ENCODE peak calls at places on chromosomes 12 and 14, in six cellular contexts. One of them, this sample, is unnamed.

GRCh38 chr12:75781532-75782046 is 250.0 kb downstream of the PHLDA1 start:
- DNase-seq in ascending aorta: no peak
- DNase-seq in endothelial cell of umbilical vein: peak; percentile 94
- DNase-seq in astrocyte of the spinal cord: peak; percentile 27
- DNase-seq in HL-60: no peak
- DNase-seq in AG09309: no peak
- DNase-seq in this sample: peak; percentile 92

GRCh38 chr14:54486685-54487084 is 2.1 kb downstream of the GMFB start:
- DNase-seq in ascending aorta: no peak
- DNase-seq in endothelial cell of umbilical vein: no peak
- DNase-seq in astrocyte of the spinal cord: no peak
- DNase-seq in HL-60: no peak
- DNase-seq in AG09309: no peak
- DNase-seq in this sample: peak; percentile 37

GRCh38 chr14:22796087-22796707 is 19.0 kb downstream of the SLC7A7 start:
- DNase-seq in ascending aorta: no peak
- DNase-seq in endothelial cell of umbilical vein: no peak
- DNase-seq in astrocyte of the spinal cord: no peak
- DNase-seq in HL-60: no peak
- DNase-seq in AG09309: no peak
- DNase-seq in this sample: peak; percentile 30

GRCh38 chr14:79699206-79699605 is 512.1 kb downstream of the DIO2 start:
- DNase-seq in ascending aorta: no peak
- DNase-seq in endothelial cell of umbilical vein: no peak
- DNase-seq in astrocyte of the spinal cord: no peak
- DNase-seq in HL-60: no peak
- DNase-seq in AG09309: no peak
- DNase-seq in this sample: no peak

GRCh38 chr12:14691560-14691959 is 4.8 kb downstream of the GUCY2C start:
- DNase-seq in ascending aorta: peak; percentile 34
- DNase-seq in endothelial cell of umbilical vein: no peak
- DNase-seq in astrocyte of the spinal cord: no peak
- DNase-seq in HL-60: peak; percentile 17
- DNase-seq in AG09309: no peak
- DNase-seq in this sample: no peak

GRCh38 chr12:71546322-71546861 is 106.8 kb downstream of the LGR5 start:
- DNase-seq in ascending aorta: no peak
- DNase-seq in endothelial cell of umbilical vein: no peak
- DNase-seq in astrocyte of the spinal cord: no peak
- DNase-seq in HL-60: no peak
- DNase-seq in AG09309: no peak
- DNase-seq in this sample: no peak

GRCh38 chr12:122022393-122023338 is 982 bp downstream of the BCL7A start:
- DNase-seq in ascending aorta: no peak
- DNase-seq in endothelial cell of umbilical vein: no peak
- DNase-seq in astrocyte of the spinal cord: peak; percentile 29
- DNase-seq in HL-60: no peak
- DNase-seq in AG09309: no peak
- DNase-seq in this sample: peak; percentile 33

GRCh38 chr12:93429448-93429847 is 12.3 kb downstream of the UBE2N start:
- DNase-seq in ascending aorta: no peak
- DNase-seq in endothelial cell of umbilical vein: no peak
- DNase-seq in astrocyte of the spinal cord: no peak
- DNase-seq in HL-60: no peak
- DNase-seq in AG09309: no peak
- DNase-seq in this sample: peak; percentile 63

GRCh38 chr12:49692851-49693250 is 14.4 kb downstream of the FMNL3 start:
- DNase-seq in ascending aorta: no peak
- DNase-seq in endothelial cell of umbilical vein: no peak
- DNase-seq in astrocyte of the spinal cord: no peak
- DNase-seq in HL-60: no peak
- DNase-seq in AG09309: no peak
- DNase-seq in this sample: no peak

GRCh38 chr12:112134731-112135130 is 9.4 kb downstream of the TRAFD1 start:
- DNase-seq in ascending aorta: no peak
- DNase-seq in endothelial cell of umbilical vein: no peak
- DNase-seq in astrocyte of the spinal cord: no peak
- DNase-seq in HL-60: no peak
- DNase-seq in AG09309: no peak
- DNase-seq in this sample: no peak

GRCh38 chr14:69351385-69351784 is 46.7 kb downstream of the ERH start:
- DNase-seq in ascending aorta: no peak
- DNase-seq in endothelial cell of umbilical vein: no peak
- DNase-seq in astrocyte of the spinal cord: no peak
- DNase-seq in HL-60: no peak
- DNase-seq in AG09309: no peak
- DNase-seq in this sample: peak; percentile 12

GRCh38 chr14:64828096-64828495 is 51.6 kb downstream of the SPTB start:
- DNase-seq in ascending aorta: no peak
- DNase-seq in endothelial cell of umbilical vein: no peak
- DNase-seq in astrocyte of the spinal cord: no peak
- DNase-seq in HL-60: no peak
- DNase-seq in AG09309: no peak
- DNase-seq in this sample: no peak

GRCh38 chr12:106648736-106649135 is 65.9 kb downstream of the RFX4 start:
- DNase-seq in ascending aorta: no peak
- DNase-seq in endothelial cell of umbilical vein: no peak
- DNase-seq in astrocyte of the spinal cord: no peak
- DNase-seq in HL-60: no peak
- DNase-seq in AG09309: no peak
- DNase-seq in this sample: peak; percentile 25

GRCh38 chr14:61511558-61511924 is 183.8 kb upstream of the HIF1A start:
- DNase-seq in ascending aorta: no peak
- DNase-seq in endothelial cell of umbilical vein: peak; percentile 21
- DNase-seq in astrocyte of the spinal cord: no peak
- DNase-seq in HL-60: no peak
- DNase-seq in AG09309: no peak
- DNase-seq in this sample: peak; percentile 41

GRCh38 chr12:79299447-79300198 is 391.1 kb downstream of the PAWR start:
- DNase-seq in ascending aorta: no peak
- DNase-seq in endothelial cell of umbilical vein: no peak
- DNase-seq in astrocyte of the spinal cord: no peak
- DNase-seq in HL-60: no peak
- DNase-seq in AG09309: no peak
- DNase-seq in this sample: no peak

GRCh38 chr14:68797180-68797670 is 4.4 kb upstream of the ZFP36L1 start:
- DNase-seq in ascending aorta: no peak
- DNase-seq in endothelial cell of umbilical vein: no peak
- DNase-seq in astrocyte of the spinal cord: no peak
- DNase-seq in HL-60: no peak
- DNase-seq in AG09309: no peak
- DNase-seq in this sample: no peak

GRCh38 chr12:117344716-117345115 is 16.7 kb downstream of the NOS1 start:
- DNase-seq in ascending aorta: no peak
- DNase-seq in endothelial cell of umbilical vein: no peak
- DNase-seq in astrocyte of the spinal cord: no peak
- DNase-seq in HL-60: no peak
- DNase-seq in AG09309: no peak
- DNase-seq in this sample: peak; percentile 64

GRCh38 chr14:102005336-102005735 is 41.0 kb downstream of the DYNC1H1 start:
- DNase-seq in ascending aorta: no peak
- DNase-seq in endothelial cell of umbilical vein: no peak
- DNase-seq in astrocyte of the spinal cord: no peak
- DNase-seq in HL-60: no peak
- DNase-seq in AG09309: no peak
- DNase-seq in this sample: no peak

GRCh38 chr12:2306686-2307249 is 254.0 kb downstream of the CACNA1C start:
- DNase-seq in ascending aorta: no peak
- DNase-seq in endothelial cell of umbilical vein: no peak
- DNase-seq in astrocyte of the spinal cord: no peak
- DNase-seq in HL-60: no peak
- DNase-seq in AG09309: no peak
- DNase-seq in this sample: no peak

GRCh38 chr12:95532851-95533250 is 18.4 kb downstream of the USP44 start:
- DNase-seq in ascending aorta: no peak
- DNase-seq in endothelial cell of umbilical vein: no peak
- DNase-seq in astrocyte of the spinal cord: peak; percentile 42
- DNase-seq in HL-60: no peak
- DNase-seq in AG09309: peak; percentile 27
- DNase-seq in this sample: peak; percentile 69

GRCh38 chr14:104304451-104305351 is 166.3 kb downstream of the KIF26A start:
- DNase-seq in ascending aorta: no peak
- DNase-seq in endothelial cell of umbilical vein: no peak
- DNase-seq in astrocyte of the spinal cord: no peak
- DNase-seq in HL-60: no peak
- DNase-seq in AG09309: no peak
- DNase-seq in this sample: no peak

GRCh38 chr12:96258451-96258933 is 64.3 kb downstream of the ELK3 start:
- DNase-seq in ascending aorta: no peak
- DNase-seq in endothelial cell of umbilical vein: peak; percentile 70
- DNase-seq in astrocyte of the spinal cord: peak; percentile 91
- DNase-seq in HL-60: no peak
- DNase-seq in AG09309: peak; percentile 55
- DNase-seq in this sample: no peak

GRCh38 chr14:37311233-37311632 is 113.5 kb downstream of the MIPOL1 start:
- DNase-seq in ascending aorta: no peak
- DNase-seq in endothelial cell of umbilical vein: no peak
- DNase-seq in astrocyte of the spinal cord: no peak
- DNase-seq in HL-60: no peak
- DNase-seq in AG09309: no peak
- DNase-seq in this sample: no peak

GRCh38 chr14:55446833-55447232 is 6.4 kb upstream of the TBPL2 start:
- DNase-seq in ascending aorta: no peak
- DNase-seq in endothelial cell of umbilical vein: peak; percentile 55
- DNase-seq in astrocyte of the spinal cord: peak; percentile 86
- DNase-seq in HL-60: no peak
- DNase-seq in AG09309: peak; percentile 67
- DNase-seq in this sample: peak; percentile 84

GRCh38 chr12:84561362-84561761 is 351.2 kb downstream of the SLC6A15 start:
- DNase-seq in ascending aorta: no peak
- DNase-seq in endothelial cell of umbilical vein: no peak
- DNase-seq in astrocyte of the spinal cord: no peak
- DNase-seq in HL-60: no peak
- DNase-seq in AG09309: no peak
- DNase-seq in this sample: no peak

GRCh38 chr12:29050503-29050902 is 98.6 kb upstream of the FAR2 start:
- DNase-seq in ascending aorta: no peak
- DNase-seq in endothelial cell of umbilical vein: no peak
- DNase-seq in astrocyte of the spinal cord: no peak
- DNase-seq in HL-60: no peak
- DNase-seq in AG09309: no peak
- DNase-seq in this sample: no peak

GRCh38 chr14:90613446-90613845 is 202.8 kb downstream of the TTC7B start:
- DNase-seq in ascending aorta: no peak
- DNase-seq in endothelial cell of umbilical vein: peak; percentile 22
- DNase-seq in astrocyte of the spinal cord: no peak
- DNase-seq in HL-60: no peak
- DNase-seq in AG09309: no peak
- DNase-seq in this sample: no peak

GRCh38 chr14:77947372-77947771 is 147.5 kb downstream of the ADCK1 start:
- DNase-seq in ascending aorta: no peak
- DNase-seq in endothelial cell of umbilical vein: no peak
- DNase-seq in astrocyte of the spinal cord: no peak
- DNase-seq in HL-60: no peak
- DNase-seq in AG09309: no peak
- DNase-seq in this sample: no peak

GRCh38 chr12:55974308-55974724 is 438 bp downstream of the RAB5B start:
- DNase-seq in ascending aorta: no peak
- DNase-seq in endothelial cell of umbilical vein: peak; percentile 47
- DNase-seq in astrocyte of the spinal cord: peak; percentile 46
- DNase-seq in HL-60: peak; percentile 50
- DNase-seq in AG09309: no peak
- DNase-seq in this sample: peak; percentile 67

DNA sequence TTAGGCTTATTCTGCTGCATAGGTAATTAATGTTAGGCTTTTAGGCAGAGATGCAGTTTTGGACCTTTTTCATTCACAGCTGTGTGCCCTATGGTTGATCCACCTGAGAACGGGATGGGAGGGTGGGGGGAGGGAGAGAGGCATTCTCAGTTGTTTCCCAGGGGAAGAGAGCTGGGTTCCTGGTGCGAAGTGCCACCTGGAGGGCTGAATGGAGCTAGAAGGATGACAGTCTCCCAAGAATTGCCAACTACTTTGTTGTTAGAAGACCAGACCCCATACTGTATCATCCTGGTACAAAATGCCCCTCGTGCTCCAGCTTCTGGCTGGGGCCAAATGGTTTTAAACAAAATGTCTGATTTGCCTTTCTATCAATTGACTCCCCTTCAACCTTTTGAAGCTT is 154.3 kb downstream of the APAF1 start:
- DNase-seq in ascending aorta: no peak
- DNase-seq in endothelial cell of umbilical vein: no peak
- DNase-seq in astrocyte of the spinal cord: no peak
- DNase-seq in HL-60: no peak
- DNase-seq in AG09309: no peak
- DNase-seq in this sample: no peak
- TF ChIP-seq CTCF in ascending aorta: no peak
- TF ChIP-seq CTCF in endothelial cell of umbilical vein: no peak
- TF ChIP-seq CTCF in astrocyte of the spinal cord: no peak
- TF ChIP-seq CTCF in HL-60: no peak
- TF ChIP-seq CTCF in AG09309: no peak
- TF ChIP-seq CTCF in this sample: no peak

GRCh38 chr14:70645892-70646291 is 4.2 kb downstream of the TTC9 start:
- DNase-seq in ascending aorta: no peak
- DNase-seq in endothelial cell of umbilical vein: no peak
- DNase-seq in astrocyte of the spinal cord: no peak
- DNase-seq in HL-60: no peak
- DNase-seq in AG09309: no peak
- DNase-seq in this sample: no peak

GRCh38 chr14:70641548-70642312 is at the start of gene TTC9:
- DNase-seq in ascending aorta: no peak
- DNase-seq in endothelial cell of umbilical vein: no peak
- DNase-seq in astrocyte of the spinal cord: no peak
- DNase-seq in HL-60: no peak
- DNase-seq in AG09309: no peak
- DNase-seq in this sample: no peak

GRCh38 chr14:70646705-70647104 is 5.0 kb downstream of the TTC9 start:
- DNase-seq in ascending aorta: no peak
- DNase-seq in endothelial cell of umbilical vein: no peak
- DNase-seq in astrocyte of the spinal cord: no peak
- DNase-seq in HL-60: no peak
- DNase-seq in AG09309: no peak
- DNase-seq in this sample: no peak

GRCh38 chr14:70642313-70643235 is 858 bp downstream of the TTC9 start:
- DNase-seq in ascending aorta: no peak
- DNase-seq in endothelial cell of umbilical vein: peak; percentile 1
- DNase-seq in astrocyte of the spinal cord: no peak
- DNase-seq in HL-60: no peak
- DNase-seq in AG09309: no peak
- DNase-seq in this sample: no peak

GRCh38 chr14:70644016-70644415 is 2.3 kb downstream of the TTC9 start:
- DNase-seq in ascending aorta: no peak
- DNase-seq in endothelial cell of umbilical vein: no peak
- DNase-seq in astrocyte of the spinal cord: no peak
- DNase-seq in HL-60: no peak
- DNase-seq in AG09309: no peak
- DNase-seq in this sample: no peak
- H3K4me3 ChIP-seq in ascending aorta: no peak overlapping the region
- H3K4me3 ChIP-seq in endothelial cell of umbilical vein: no peak overlapping the region
- H3K4me3 ChIP-seq in astrocyte of the spinal cord: no peak overlapping the region
- H3K4me3 ChIP-seq in HL-60: no peak overlapping the region
- H3K4me3 ChIP-seq in AG09309: no peak overlapping the region
- H3K4me3 ChIP-seq in this sample: peak overlapping the region; percentile 60

GRCh38 chr14:65966188-65966587 is 520.0 kb upstream of the CCDC196 start:
- DNase-seq in ascending aorta: no peak
- DNase-seq in endothelial cell of umbilical vein: no peak
- DNase-seq in astrocyte of the spinal cord: no peak
- DNase-seq in HL-60: no peak
- DNase-seq in AG09309: no peak
- DNase-seq in this sample: no peak
- TF ChIP-seq CTCF in ascending aorta: no peak
- TF ChIP-seq CTCF in endothelial cell of umbilical vein: no peak
- TF ChIP-seq CTCF in astrocyte of the spinal cord: no peak
- TF ChIP-seq CTCF in HL-60: no peak
- TF ChIP-seq CTCF in AG09309: no peak
- TF ChIP-seq CTCF in this sample: no peak

GRCh38 chr14:100568998-100569733 is 18.1 kb downstream of the BEGAIN start:
- DNase-seq in ascending aorta: no peak
- DNase-seq in endothelial cell of umbilical vein: no peak
- DNase-seq in astrocyte of the spinal cord: no peak
- DNase-seq in HL-60: no peak
- DNase-seq in AG09309: no peak
- DNase-seq in this sample: no peak
- H3K4me3 ChIP-seq in ascending aorta: peak overlapping the region; percentile 58
- H3K4me3 ChIP-seq in endothelial cell of umbilical vein: no peak overlapping the region
- H3K4me3 ChIP-seq in astrocyte of the spinal cord: peak overlapping the region; percentile 12
- H3K4me3 ChIP-seq in HL-60: no peak overlapping the region
- H3K4me3 ChIP-seq in AG09309: no peak overlapping the region
- H3K4me3 ChIP-seq in this sample: no peak overlapping the region